ENCODE peak calls at places on chromosomes 13 and 19, in nine cellular contexts. Z is cardiac muscle cell, W is GM12891, D is mucosa of descending colon, G is anterior cingulate cortex, C is fibroblast of gingiva, V is AG08395, K is AG10803, R is T-helper 9 cell. X is an unnamed sample.

GRCh38 chr13:110006304-110006703 is 219.9 kb upstream of the IRS2 start:
- DNase-seq in D (no peak), C (no peak), R (no peak), W (no peak), V (peak), Z (peak), G (no peak), K (peak), X (no peak)

GRCh38 chr19:10271543-10272086 is 695 bp downstream of the ICAM1 start:
- DNase-seq in C (no peak), G (no peak), W (no peak), K (no peak), V (no peak), Z (peak), D (no peak), R (peak), X (peak)

GRCh38 chr19:12872941-12873890 is 8.0 kb downstream of the DNASE2 start:
- DNase-seq in W (peak), K (peak), D (peak), R (peak), Z (peak), G (no peak), C (no peak), V (peak), X (peak)

GRCh38 chr13:72651196-72651595 is 76.2 kb downstream of the MZT1 start:
- DNase-seq in C (no peak), D (no peak), Z (no peak), R (no peak), V (no peak), K (no peak), W (no peak), G (no peak), X (no peak)

GRCh38 chr19:52188822-52189744 is 769 bp upstream of the PPP2R1A start:
- DNase-seq in C (no peak), W (no peak), D (peak), R (no peak), Z (no peak), K (no peak), G (no peak), V (no peak), X (peak)

GRCh38 chr19:30444686-30445232 is 72.6 kb downstream of the ZNF536 start:
- DNase-seq in R (no peak), K (no peak), V (no peak), G (no peak), W (no peak), C (no peak), D (no peak), Z (no peak), X (no peak)

GRCh38 chr13:51804295-51805172 is 571 bp upstream of the DHRS12 start:
- DNase-seq in W (no peak), K (no peak), V (no peak), Z (no peak), D (peak), R (peak), C (no peak), G (no peak), X (peak)

GRCh38 chr19:53394522-53394973 is 401 bp upstream of the ZNF765 start:
- DNase-seq in V (peak), G (no peak), W (no peak), Z (peak), D (no peak), R (no peak), K (peak), C (peak), X (peak)

GRCh38 chr19:8185343-8186068 is 23.7 kb upstream of the CERS4 start:
- DNase-seq in D (no peak), Z (no peak), K (no peak), R (no peak), G (no peak), C (peak), V (no peak), W (no peak), X (no peak)

GRCh38 chr19:45404557-45405434 is at the start of gene PPP1R13L:
- DNase-seq in W (no peak), D (peak), K (peak), R (peak), V (peak), Z (peak), C (peak), G (no peak), X (peak)

GRCh38 chr19:41085748-41086415 is 2.4 kb upstream of the CYP2A13 start:
- DNase-seq in C (no peak), R (no peak), V (no peak), W (no peak), G (no peak), K (no peak), Z (no peak), D (no peak), X (no peak)

GRCh38 chr13:41681587-41681986 is 224.2 kb downstream of the RGCC start:
- DNase-seq in K (no peak), Z (no peak), C (no peak), V (no peak), D (no peak), R (no peak), W (no peak), G (no peak), X (no peak)

GRCh38 chr19:31023038-31023437 is 326.2 kb downstream of the TSHZ3 start:
- DNase-seq in D (no peak), V (no peak), G (no peak), Z (no peak), C (no peak), W (no peak), R (no peak), K (no peak), X (no peak)

GRCh38 chr13:99227909-99228688 is 27.4 kb downstream of the UBAC2 start:
- DNase-seq in G (no peak), V (no peak), Z (no peak), R (no peak), C (no peak), W (no peak), D (no peak), K (no peak), X (no peak)

X was measured in right cardiac atrium.